ENCODE peak calls at places on chromosomes 11 and 22, in four cellular contexts. One of them, this sample, is unnamed.

GRCh38 chr11:35303596-35304392 is 115.6 kb downstream of the SLC1A2 start:
- DNase-seq in CD4-positive, CD25-positive, alpha-beta regulatory T cell: no peak
- DNase-seq in ascending aorta: no peak
- DNase-seq in ELR: peak; percentile 23
- DNase-seq in this sample: no peak

GRCh38 chr11:66981976-66982578 is 7.0 kb downstream of the C11orf86 start:
- DNase-seq in ascending aorta: peak; percentile 43
- DNase-seq in ELR: peak; percentile 94
- DNase-seq in CD4-positive, CD25-positive, alpha-beta regulatory T cell: no peak
- DNase-seq in this sample: no peak

GRCh38 chr11:128588086-128588485 is 728 bp upstream of the ETS1 start:
- DNase-seq in CD4-positive, CD25-positive, alpha-beta regulatory T cell: no peak
- DNase-seq in ELR: no peak
- DNase-seq in ascending aorta: no peak
- DNase-seq in this sample: no peak

GRCh38 chr11:130318031-130318673 is 3.4 kb upstream of the ZBTB44 start:
- DNase-seq in ELR: no peak
- DNase-seq in ascending aorta: no peak
- DNase-seq in CD4-positive, CD25-positive, alpha-beta regulatory T cell: no peak
- DNase-seq in this sample: no peak

GRCh38 chr11:133509924-133510697 is 22.2 kb downstream of the OPCML start:
- DNase-seq in ELR: no peak
- DNase-seq in CD4-positive, CD25-positive, alpha-beta regulatory T cell: no peak
- DNase-seq in ascending aorta: no peak
- DNase-seq in this sample: no peak

GRCh38 chr22:37167981-37168647 is 18.4 kb upstream of the IL2RB start:
- DNase-seq in CD4-positive, CD25-positive, alpha-beta regulatory T cell: peak; percentile 68
- DNase-seq in ascending aorta: no peak
- DNase-seq in ELR: no peak
- DNase-seq in this sample: no peak

GRCh38 chr11:17036666-17037658 is 22.7 kb upstream of the PLEKHA7 start:
- DNase-seq in ELR: no peak
- DNase-seq in ascending aorta: no peak
- DNase-seq in CD4-positive, CD25-positive, alpha-beta regulatory T cell: peak; percentile 17
- DNase-seq in this sample: no peak

GRCh38 chr22:25567305-25567704 is 2.8 kb downstream of the GRK3 start:
- DNase-seq in ELR: no peak
- DNase-seq in CD4-positive, CD25-positive, alpha-beta regulatory T cell: peak; percentile 30
- DNase-seq in ascending aorta: no peak
- DNase-seq in this sample: peak; percentile 30

GRCh38 chr11:8056810-8057463 is 24.1 kb upstream of the TUB start:
- DNase-seq in CD4-positive, CD25-positive, alpha-beta regulatory T cell: no peak
- DNase-seq in ELR: peak; percentile 47
- DNase-seq in ascending aorta: no peak
- DNase-seq in this sample: no peak

GRCh38 chr11:96293583-96293982 is 49.4 kb downstream of the MAML2 start:
- DNase-seq in ascending aorta: no peak
- DNase-seq in CD4-positive, CD25-positive, alpha-beta regulatory T cell: peak; percentile 58
- DNase-seq in ELR: no peak
- DNase-seq in this sample: peak; percentile 34

GRCh38 chr11:128379587-128380279 is 207.6 kb downstream of the ETS1 start:
- DNase-seq in ELR: peak; percentile 14
- DNase-seq in ascending aorta: no peak
- DNase-seq in CD4-positive, CD25-positive, alpha-beta regulatory T cell: peak; percentile 61
- DNase-seq in this sample: no peak

GRCh38 chr11:71120346-71120963 is 131.9 kb downstream of the SHANK2 start:
- DNase-seq in ascending aorta: no peak
- DNase-seq in CD4-positive, CD25-positive, alpha-beta regulatory T cell: no peak
- DNase-seq in ELR: peak; percentile 2
- DNase-seq in this sample: no peak

GRCh38 chr22:35642305-35642741 is 5.9 kb upstream of the APOL6 start:
- DNase-seq in ELR: no peak
- DNase-seq in CD4-positive, CD25-positive, alpha-beta regulatory T cell: no peak
- DNase-seq in ascending aorta: no peak
- DNase-seq in this sample: no peak

GRCh38 chr22:44995715-44996114 is 14.1 kb downstream of the PHF21B start:
- DNase-seq in CD4-positive, CD25-positive, alpha-beta regulatory T cell: no peak
- DNase-seq in ascending aorta: no peak
- DNase-seq in ELR: no peak
- DNase-seq in this sample: no peak